ENCODE peak calls at places on chromosomes 12 and 14, in ten cellular contexts. A is sciatic nerve; K is cardiac fibroblast; B is H54; I is prostate gland; V is Calu3; H is T-helper 17 cell; W is activated CD4-positive, alpha-beta T cell treated with anti-CD3 and anti-CD28 coated beads for 48 hours; Z is SJSA1; T is ovary. J is an unnamed sample.

GRCh38 chr12:125340791-125341190 is 275.6 kb downstream of the AACS start:
- DNase-seq in A (no peak), K (peak), B (no peak), I (no peak), V (peak), H (no peak), W (no peak), Z (no peak), T (no peak), J (peak)

GRCh38 chr12:22312336-22312735 is 22.2 kb downstream of the ST8SIA1 start:
- DNase-seq in A (peak), K (peak), B (no peak), I (peak), V (peak), H (no peak), W (no peak), Z (peak), T (no peak), J (no peak)

GRCh38 chr12:92070864-92071445 is 74.7 kb downstream of the BTG1 start:
- DNase-seq in A (no peak), K (no peak), B (no peak), I (no peak), V (peak), H (no peak), W (no peak), Z (no peak), T (no peak), J (no peak)

GRCh38 chr14:23071975-23072539 is 14.7 kb upstream of the CDH24 start:
- DNase-seq in A (no peak), K (no peak), B (no peak), I (peak), V (no peak), H (no peak), W (no peak), Z (no peak), T (no peak), J (peak)

GRCh38 chr12:130795906-130796305 is 43.1 kb downstream of the STX2 start:
- DNase-seq in A (no peak), K (no peak), B (no peak), I (no peak), V (no peak), H (no peak), W (no peak), Z (no peak), T (no peak), J (no peak)

GRCh38 chr12:78470354-78471195 is 394.0 kb upstream of the SYT1 start:
- DNase-seq in A (no peak), K (peak), B (peak), I (peak), V (peak), H (no peak), W (no peak), Z (peak), T (no peak), J (peak)

GRCh38 chr12:3594966-3595365 is 104.0 kb downstream of the PRMT8 start:
- DNase-seq in A (no peak), K (no peak), B (no peak), I (no peak), V (no peak), H (no peak), W (no peak), Z (no peak), T (no peak), J (no peak)

GRCh38 chr12:54711664-54712063 is 63.5 kb upstream of the DCD start:
- DNase-seq in A (no peak), K (no peak), B (no peak), I (no peak), V (no peak), H (no peak), W (no peak), Z (no peak), T (no peak), J (no peak)

GRCh38 chr14:27242874-27243273 is 645.0 kb upstream of the NOVA1 start:
- DNase-seq in A (no peak), K (peak), B (no peak), I (no peak), V (no peak), H (no peak), W (no peak), Z (no peak), T (no peak), J (no peak)

GRCh38 chr12:118187746-118188390 is 51.9 kb downstream of the PEBP1 start:
- DNase-seq in A (no peak), K (peak), B (no peak), I (no peak), V (no peak), H (no peak), W (no peak), Z (no peak), T (no peak), J (no peak)

GRCh38 chr14:32342151-32342853 is 13.2 kb downstream of the AKAP6 start:
- DNase-seq in A (no peak), K (peak), B (no peak), I (no peak), V (no peak), H (no peak), W (no peak), Z (no peak), T (no peak), J (no peak)

GRCh38 chr12:109795023-109795422 is 38.2 kb downstream of the TRPV4 start:
- DNase-seq in A (no peak), K (peak), B (no peak), I (no peak), V (no peak), H (no peak), W (no peak), Z (no peak), T (no peak), J (no peak)

GRCh38 chr12:121804417-121805111 is 755 bp downstream of the SETD1B start:
- DNase-seq in A (peak), K (peak), B (peak), I (no peak), V (no peak), H (peak), W (peak), Z (peak), T (peak), J (no peak)

GRCh38 chr12:127761880-127762279 is 505.1 kb upstream of the TMEM132C start:
- DNase-seq in A (no peak), K (no peak), B (no peak), I (no peak), V (no peak), H (no peak), W (no peak), Z (no peak), T (no peak), J (no peak)

GRCh38 chr14:24576178-24576577 is at the start of gene CTSG:
- DNase-seq in A (no peak), K (no peak), B (no peak), I (no peak), V (no peak), H (no peak), W (no peak), Z (no peak), T (no peak), J (no peak)

GRCh38 chr12:5808956-5809355 is 136.1 kb downstream of the ANO2 start:
- DNase-seq in A (no peak), K (no peak), B (peak), I (no peak), V (no peak), H (no peak), W (no peak), Z (peak), T (no peak), J (no peak)

GRCh38 chr12:57965766-57966165 is 24.4 kb downstream of the ATP23 start:
- DNase-seq in A (no peak), K (peak), B (no peak), I (no peak), V (no peak), H (no peak), W (no peak), Z (peak), T (no peak), J (no peak)

GRCh38 chr12:43893670-43894069 is 57.8 kb downstream of the TMEM117 start:
- DNase-seq in A (no peak), K (peak), B (no peak), I (no peak), V (no peak), H (no peak), W (no peak), Z (no peak), T (no peak), J (no peak)

GRCh38 chr12:20403230-20403629 is 34.9 kb downstream of the PDE3A start:
- DNase-seq in A (no peak), K (no peak), B (no peak), I (no peak), V (no peak), H (no peak), W (no peak), Z (no peak), T (no peak), J (no peak)

GRCh38 chr12:54287316-54288157 is 7.0 kb downstream of the HNRNPA1 start:
- DNase-seq in A (no peak), K (no peak), B (no peak), I (no peak), V (no peak), H (no peak), W (peak), Z (no peak), T (no peak), J (no peak)

GRCh38 chr12:5442251-5443006 is 10.5 kb downstream of the NTF3 start:
- DNase-seq in A (no peak), K (peak), B (peak), I (peak), V (no peak), H (no peak), W (no peak), Z (peak), T (no peak), J (peak)

GRCh38 chr14:20751963-20752562 is 6.4 kb downstream of the EDDM3A start:
- DNase-seq in A (no peak), K (no peak), B (no peak), I (no peak), V (no peak), H (no peak), W (no peak), Z (no peak), T (no peak), J (no peak)

GRCh38 chr14:60092516-60092915 is 793 bp downstream of the PCNX4 start:
- DNase-seq in A (no peak), K (peak), B (no peak), I (peak), V (no peak), H (no peak), W (peak), Z (peak), T (no peak), J (no peak)

GRCh38 chr12:68641138-68641537 is 30.4 kb downstream of the RAP1B start:
- DNase-seq in A (no peak), K (no peak), B (no peak), I (no peak), V (peak), H (no peak), W (peak), Z (peak), T (no peak), J (no peak)

GRCh38 chr12:4899361-4899760 is 10.3 kb upstream of the KCNA1 start:
- DNase-seq in A (no peak), K (no peak), B (no peak), I (no peak), V (no peak), H (no peak), W (no peak), Z (no peak), T (no peak), J (no peak)

GRCh38 chr12:80702889-80703605 is 4.4 kb upstream of the MYF6 start:
- DNase-seq in A (no peak), K (peak), B (peak), I (no peak), V (peak), H (no peak), W (no peak), Z (peak), T (no peak), J (no peak)

GRCh38 chr14:38794674-38795073 is 308.4 kb downstream of the SEC23A start:
- DNase-seq in A (no peak), K (no peak), B (no peak), I (no peak), V (no peak), H (no peak), W (no peak), Z (no peak), T (no peak), J (no peak)